ENCODE peak calls at places on chromosomes 7 and 10, in six cellular contexts. H, P, U, J, A and G are unnamed samples.
A peak's percentile ranks its signal among the peaks of the same experiment; 100 is the strongest.

GRCh38 chr10:113945075-113945686 is 90.7 kb downstream of the NHLRC2 start:
- DNase-seq in H (no peak), A (peak; percentile 56), U (no peak), P (peak; percentile 44), J (no peak), G (peak; percentile 47)

GRCh38 chr10:69078311-69078710 is 9.6 kb upstream of the SRGN start:
- DNase-seq in A (no peak), J (no peak), U (no peak), H (no peak), P (no peak), G (no peak)

GRCh38 chr10:82668266-82668665 is 793.3 kb downstream of the NRG3 start:
- DNase-seq in A (no peak), P (no peak), J (no peak), H (no peak), U (no peak), G (no peak)

GRCh38 chr10:17616403-17617030 is 657 bp downstream of the HACD1 start:
- DNase-seq in U (peak; percentile 36), J (peak; percentile 90), H (peak; percentile 74), P (peak; percentile 67), A (peak; percentile 71), G (peak; percentile 79)

GRCh38 chr10:125341611-125342010 is 181.2 kb upstream of the CTBP2 start:
- DNase-seq in J (no peak), H (no peak), P (no peak), A (no peak), U (no peak), G (no peak)

GRCh38 chr10:92382631-92383030 is 91.7 kb downstream of the MARCHF5 start:
- DNase-seq in P (no peak), J (no peak), A (no peak), H (no peak), U (no peak), G (no peak)

GRCh38 chr7:1952781-1953180 is 280.0 kb downstream of the MAD1L1 start:
- DNase-seq in A (no peak), J (no peak), P (no peak), U (no peak), H (no peak), G (no peak)

GRCh38 chr7:128954830-128955797 is 17.4 kb downstream of the IRF5 start:
- DNase-seq in U (no peak), A (no peak), J (no peak), H (no peak), P (no peak), G (no peak)

GRCh38 chr10:118990326-118990725 is 39.2 kb upstream of the NANOS1 start:
- DNase-seq in A (no peak), P (no peak), J (no peak), H (no peak), U (no peak), G (no peak)

GRCh38 chr10:70600512-70601395 is 1.8 kb downstream of the PRF1 start:
- DNase-seq in A (no peak), U (no peak), J (no peak), P (no peak), H (no peak), G (no peak)

GRCh38 chr7:153523320-153524015 is 528.7 kb upstream of the DPP6 start:
- DNase-seq in A (no peak), P (no peak), J (peak; percentile 85), U (no peak), H (no peak), G (no peak)

GRCh38 chr10:11401314-11402222 is 209.9 kb downstream of the USP6NL start:
- DNase-seq in P (no peak), U (no peak), A (no peak), J (no peak), H (no peak), G (no peak)

GRCh38 chr10:119431034-119431767 is 111.3 kb downstream of the RGS10 start:
- DNase-seq in U (no peak), J (no peak), H (no peak), P (no peak), A (no peak), G (no peak)

GRCh38 chr7:50229964-50230363 is 74.6 kb upstream of the IKZF1 start:
- DNase-seq in H (no peak), P (no peak), J (no peak), A (no peak), U (no peak), G (no peak)
- TF ChIP-seq CTCF in H (peak; percentile 36), P (no peak), J (no peak), A (peak; percentile 63), U (no peak), G (peak; percentile 6)

GRCh38 chr10:76125900-76126299 is 694.5 kb downstream of the LRMDA start:
- DNase-seq in P (no peak), J (no peak), A (no peak), H (no peak), U (no peak), G (no peak)
- H3K27me3 ChIP-seq in P (no peaks in the 10 kb centered on the region), J (no peaks in the 10 kb centered on the region), A (peaks cover 11% of the 10 kb centered on the region), H (no peaks in the 10 kb centered on the region), U (no peaks in the 10 kb centered on the region), G (no peaks in the 10 kb centered on the region)

DNA sequence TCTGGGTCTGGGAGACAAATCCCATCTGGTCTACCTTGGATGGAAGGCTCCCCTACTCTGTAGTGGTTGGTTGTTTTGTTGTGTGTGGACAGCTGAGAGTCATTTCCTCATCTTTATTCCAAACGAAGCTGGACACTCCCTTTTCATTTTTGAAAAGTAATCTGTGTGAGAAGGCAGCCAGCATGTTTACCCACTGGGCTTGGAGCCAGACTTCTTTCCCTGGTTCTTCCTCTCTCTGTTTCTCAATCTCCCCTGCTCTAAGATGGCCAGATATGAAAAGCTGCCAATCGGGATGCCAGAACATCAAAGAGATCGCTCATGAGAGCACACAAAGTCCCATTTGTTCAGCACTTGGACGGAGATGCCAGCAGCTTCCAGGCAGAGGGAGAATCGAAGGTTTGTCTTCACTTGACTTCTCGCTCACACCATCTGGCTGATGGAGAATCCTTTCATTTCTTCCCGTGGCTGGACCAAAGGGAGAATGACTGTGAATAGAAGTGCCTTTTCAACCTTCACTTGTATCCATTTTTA is 108.2 kb upstream of the AGR3 start:
- DNase-seq in J (peak; percentile 82), A (peak; percentile 92), U (peak; percentile 90), H (peak; percentile 55), P (peak; percentile 66), G (peak; percentile 88)
- H3K4me3 ChIP-seq in J (no peak overlapping the region), A (peak overlapping the region; percentile 32), U (peak overlapping the region; percentile 3), H (no peak overlapping the region), P (no peak overlapping the region), G (no peak overlapping the region)

GRCh38 chr7:147400221-147400689 is 1190.3 kb upstream of the C7orf33 start:
- DNase-seq in U (no peak), H (no peak), P (no peak), A (no peak), J (no peak), G (no peak)

DNA sequence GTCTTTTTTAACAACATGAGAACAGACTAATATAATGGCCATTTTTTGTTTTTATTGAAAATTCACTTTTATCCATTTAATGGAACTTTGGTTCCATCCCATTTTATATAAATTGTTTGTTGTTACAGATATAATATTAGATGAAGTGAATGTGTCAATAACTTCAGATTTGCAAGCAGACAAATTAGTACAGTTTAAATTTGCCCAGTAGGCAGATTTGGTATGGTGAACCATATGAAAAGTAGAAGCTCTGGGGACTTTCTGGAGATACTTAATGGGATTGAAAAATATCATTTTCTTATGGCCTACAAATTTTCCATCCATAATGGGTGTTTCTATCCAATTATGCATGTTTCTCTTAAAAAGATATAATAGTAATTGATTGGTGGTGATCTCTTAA is 1196.2 kb upstream of the C7orf33 start:
- DNase-seq in U (no peak), P (no peak), H (no peak), A (no peak), J (no peak), G (no peak)
- TF ChIP-seq CTCF in U (no peak), P (no peak), H (no peak), A (no peak), J (no peak), G (no peak)

DNA sequence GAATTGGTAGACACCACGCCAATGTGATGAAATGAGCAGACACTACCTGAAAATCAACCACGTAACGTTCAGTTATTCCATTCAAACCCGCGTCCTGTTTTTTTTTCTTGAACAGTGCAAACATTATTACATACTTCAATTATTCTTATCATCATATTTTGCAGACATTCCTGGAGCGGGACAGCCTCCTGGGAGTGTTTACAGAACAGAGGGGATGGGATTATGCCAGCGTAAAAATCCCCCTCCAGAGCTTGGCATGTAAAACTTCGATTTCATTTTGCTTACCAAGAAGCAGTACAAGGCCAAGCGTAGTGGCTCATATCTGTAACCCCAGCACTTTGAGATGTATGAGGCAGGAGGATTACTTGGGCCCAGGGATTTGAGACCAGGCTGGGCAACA is 272.2 kb downstream of the WDR37 start:
- DNase-seq in J (no peak), P (no peak), U (no peak), A (no peak), H (no peak), G (no peak)
- H3K27me3 ChIP-seq in J (no peaks in the 10 kb centered on the region), P (peaks cover 4% of the 10 kb centered on the region), U (no peaks in the 10 kb centered on the region), A (peaks cover 21% of the 10 kb centered on the region), H (no peaks in the 10 kb centered on the region), G (no peaks in the 10 kb centered on the region)